ENCODE peak calls at places on chromosome 16, in five cellular contexts. One of them, this sample, is unnamed. For H3K36me3, the result is how much of the 10 kb centered on the place peaks cover.

GRCh38 chr16:85984947-85985451 is 86.0 kb downstream of the IRF8 start:
- DNase-seq in stomach: no peak
- DNase-seq in H1: no peak
- DNase-seq in transverse colon: peak
- DNase-seq in sigmoid colon: peak
- DNase-seq in this sample: no peak

GRCh38 chr16:12096828-12097522 is 120.4 kb downstream of the SNX29 start:
- DNase-seq in stomach: no peak
- DNase-seq in H1: no peak
- DNase-seq in transverse colon: no peak
- DNase-seq in sigmoid colon: no peak
- DNase-seq in this sample: no peak

GRCh38 chr16:59330030-59330670 is 596.0 kb upstream of the GOT2 start:
- DNase-seq in stomach: no peak
- DNase-seq in H1: no peak
- DNase-seq in transverse colon: no peak
- DNase-seq in sigmoid colon: no peak
- DNase-seq in this sample: no peak

GRCh38 chr16:80720759-80721470 is 83.5 kb downstream of the CDYL2 start:
- DNase-seq in stomach: no peak
- DNase-seq in H1: no peak
- DNase-seq in transverse colon: no peak
- DNase-seq in sigmoid colon: no peak
- DNase-seq in this sample: no peak

GRCh38 chr16:83588070-83588469 is 219.7 kb upstream of the HSBP1 start:
- DNase-seq in stomach: no peak
- DNase-seq in H1: no peak
- DNase-seq in transverse colon: no peak
- DNase-seq in sigmoid colon: no peak
- DNase-seq in this sample: no peak

GRCh38 chr16:86485746-86486145 is 24.6 kb upstream of the FOXF1 start:
- DNase-seq in stomach: no peak
- DNase-seq in H1: no peak
- DNase-seq in transverse colon: no peak
- DNase-seq in sigmoid colon: no peak
- DNase-seq in this sample: no peak

GRCh38 chr16:89359296-89360147 is 130.8 kb downstream of the ANKRD11 start:
- DNase-seq in stomach: no peak
- DNase-seq in H1: no peak
- DNase-seq in transverse colon: no peak
- DNase-seq in sigmoid colon: no peak
- DNase-seq in this sample: no peak

GRCh38 chr16:66656547-66656946 is 40.0 kb downstream of the CMTM4 start:
- DNase-seq in stomach: no peak
- DNase-seq in H1: no peak
- DNase-seq in transverse colon: no peak
- DNase-seq in sigmoid colon: no peak
- DNase-seq in this sample: no peak

GRCh38 chr16:4327386-4327781 is 11.5 kb downstream of the GLIS2 start:
- DNase-seq in stomach: no peak
- DNase-seq in H1: no peak
- DNase-seq in transverse colon: no peak
- DNase-seq in sigmoid colon: peak
- DNase-seq in this sample: no peak

DNA sequence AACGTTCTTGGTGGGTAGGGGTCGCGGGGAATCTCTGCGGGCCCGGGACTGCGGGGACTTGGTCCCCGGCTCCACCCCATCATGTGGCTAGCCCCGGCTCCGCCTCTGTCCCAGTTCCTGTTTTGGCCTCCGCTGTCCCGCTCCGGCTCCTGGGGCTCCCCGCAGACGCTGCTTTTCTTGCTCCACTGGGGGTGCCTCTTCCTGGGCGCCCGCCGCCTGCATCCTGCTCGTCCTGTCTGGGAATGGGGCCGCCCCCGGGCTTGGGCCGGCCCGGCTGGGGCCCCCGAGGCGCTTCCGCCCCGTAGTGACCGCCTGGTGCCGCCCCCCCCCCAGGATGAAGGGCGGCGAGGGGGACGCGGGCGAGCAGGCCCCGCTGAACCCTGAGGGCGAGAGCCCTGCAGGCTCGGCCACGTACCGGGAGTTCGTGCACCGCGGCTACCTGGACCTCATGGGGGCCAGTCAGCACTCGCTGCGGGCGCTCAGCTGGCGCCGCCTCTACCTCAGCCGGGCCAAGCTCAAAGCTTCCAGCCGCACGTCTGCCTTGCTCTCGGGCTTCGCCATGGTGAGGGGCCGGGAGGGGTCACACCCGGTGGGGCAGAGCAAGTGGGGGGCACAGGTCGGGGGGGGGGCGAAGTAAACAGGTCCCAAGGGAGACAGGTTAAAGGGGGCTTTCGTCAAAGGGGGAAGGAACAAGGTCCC is at the start of gene ORAI3:
- DNase-seq in stomach: peak
- DNase-seq in H1: no peak
- DNase-seq in transverse colon: peak
- DNase-seq in sigmoid colon: peak
- DNase-seq in this sample: no peak
- TF ChIP-seq EP300 in stomach: no peak
- TF ChIP-seq EP300 in H1: no peak
- TF ChIP-seq EP300 in transverse colon: no peak
- TF ChIP-seq EP300 in sigmoid colon: no peak
- TF ChIP-seq EP300 in this sample: no peak

GRCh38 chr16:50557046-50557445 is 8.8 kb downstream of the NKD1 start:
- DNase-seq in stomach: no peak
- DNase-seq in H1: no peak
- DNase-seq in transverse colon: no peak
- DNase-seq in sigmoid colon: no peak
- DNase-seq in this sample: no peak
- TF ChIP-seq POLR2AphosphoS5 in stomach: no peak
- TF ChIP-seq POLR2AphosphoS5 in H1: no peak
- TF ChIP-seq POLR2AphosphoS5 in transverse colon: no peak
- TF ChIP-seq POLR2AphosphoS5 in sigmoid colon: no peak
- TF ChIP-seq POLR2AphosphoS5 in this sample: no peak

GRCh38 chr16:10979717-10980601 is 35.6 kb downstream of the CLEC16A start:
- DNase-seq in stomach: no peak
- DNase-seq in H1: no peak
- DNase-seq in transverse colon: peak
- DNase-seq in sigmoid colon: peak
- DNase-seq in this sample: no peak
- H3K36me3 ChIP-seq in stomach: under half
- H3K36me3 ChIP-seq in H1: under half
- H3K36me3 ChIP-seq in transverse colon: under half
- H3K36me3 ChIP-seq in sigmoid colon: under half
- H3K36me3 ChIP-seq in this sample: under half

GRCh38 chr16:53817117-53817516 is 113.2 kb downstream of the FTO start:
- DNase-seq in stomach: no peak
- DNase-seq in H1: no peak
- DNase-seq in transverse colon: no peak
- DNase-seq in sigmoid colon: no peak
- DNase-seq in this sample: no peak

GRCh38 chr16:53821487-53821886 is 117.5 kb downstream of the FTO start:
- DNase-seq in stomach: no peak
- DNase-seq in H1: no peak
- DNase-seq in transverse colon: no peak
- DNase-seq in sigmoid colon: no peak
- DNase-seq in this sample: no peak

GRCh38 chr16:53814791-53815190 is 110.8 kb downstream of the FTO start:
- DNase-seq in stomach: no peak
- DNase-seq in H1: no peak
- DNase-seq in transverse colon: no peak
- DNase-seq in sigmoid colon: no peak
- DNase-seq in this sample: no peak

GRCh38 chr16:53816211-53816610 is 112.3 kb downstream of the FTO start:
- DNase-seq in stomach: no peak
- DNase-seq in H1: no peak
- DNase-seq in transverse colon: no peak
- DNase-seq in sigmoid colon: no peak
- DNase-seq in this sample: no peak

GRCh38 chr16:53817812-53818211 is 113.9 kb downstream of the FTO start:
- DNase-seq in stomach: no peak
- DNase-seq in H1: no peak
- DNase-seq in transverse colon: no peak
- DNase-seq in sigmoid colon: no peak
- DNase-seq in this sample: no peak
- TF ChIP-seq EP300 in stomach: no peak
- TF ChIP-seq EP300 in H1: no peak
- TF ChIP-seq EP300 in transverse colon: no peak
- TF ChIP-seq EP300 in sigmoid colon: no peak
- TF ChIP-seq EP300 in this sample: no peak

GRCh38 chr16:350203-350602 is 2.3 kb downstream of the AXIN1 start:
- DNase-seq in stomach: no peak
- DNase-seq in H1: no peak
- DNase-seq in transverse colon: peak
- DNase-seq in sigmoid colon: no peak
- DNase-seq in this sample: no peak

GRCh38 chr16:346587-346986 is 5.9 kb downstream of the AXIN1 start:
- DNase-seq in stomach: no peak
- DNase-seq in H1: no peak
- DNase-seq in transverse colon: no peak
- DNase-seq in sigmoid colon: no peak
- DNase-seq in this sample: no peak

GRCh38 chr16:347203-347602 is 5.3 kb downstream of the AXIN1 start:
- DNase-seq in stomach: no peak
- DNase-seq in H1: no peak
- DNase-seq in transverse colon: no peak
- DNase-seq in sigmoid colon: no peak
- DNase-seq in this sample: no peak

GRCh38 chr16:351804-352520 is 561 bp downstream of the AXIN1 start:
- DNase-seq in stomach: no peak
- DNase-seq in H1: no peak
- DNase-seq in transverse colon: peak
- DNase-seq in sigmoid colon: no peak
- DNase-seq in this sample: no peak

GRCh38 chr16:349211-349610 is 3.3 kb downstream of the AXIN1 start:
- DNase-seq in stomach: no peak
- DNase-seq in H1: no peak
- DNase-seq in transverse colon: no peak
- DNase-seq in sigmoid colon: no peak
- DNase-seq in this sample: no peak
- TF ChIP-seq POLR2AphosphoS5 in stomach: no peak
- TF ChIP-seq POLR2AphosphoS5 in H1: no peak
- TF ChIP-seq POLR2AphosphoS5 in transverse colon: no peak
- TF ChIP-seq POLR2AphosphoS5 in sigmoid colon: no peak
- TF ChIP-seq POLR2AphosphoS5 in this sample: no peak

This sample was measured in esophagus muscularis mucosa.